ENCODE peak calls at places on chromosomes 12 and 14, in eight cellular contexts. X, Q, V, W, D, K, H and B are unnamed samples.

GRCh38 chr14:71242237-71242748 is 335.0 kb downstream of the PCNX1 start:
- DNase-seq in Q (no peak), W (peak; percentile 89), D (no peak), K (no peak), X (no peak), H (no peak), V (no peak), B (no peak)

GRCh38 chr12:80593766-80594165 is 113.7 kb upstream of the MYF6 start:
- DNase-seq in H (no peak), D (peak; percentile 45), X (no peak), W (peak; percentile 70), V (no peak), Q (no peak), K (no peak), B (peak; percentile 2)

GRCh38 chr14:59306775-59307174 is 118.3 kb downstream of the DAAM1 start:
- DNase-seq in V (peak; percentile 23), W (peak; percentile 72), D (peak; percentile 99), Q (no peak), X (no peak), K (no peak), H (no peak), B (peak; percentile 92)

GRCh38 chr12:124018526-124018925 is 45.5 kb downstream of the ZNF664 start:
- DNase-seq in W (no peak), D (no peak), X (no peak), Q (no peak), V (no peak), K (no peak), H (no peak), B (no peak)

GRCh38 chr14:77051101-77051500 is 22.6 kb upstream of the IRF2BPL start:
- DNase-seq in Q (no peak), X (no peak), H (no peak), V (no peak), D (no peak), K (no peak), W (peak; percentile 73), B (no peak)

GRCh38 chr12:120965534-120966091 is 12.7 kb upstream of the HNF1A start:
- DNase-seq in V (no peak), H (no peak), Q (no peak), W (no peak), X (no peak), D (peak; percentile 12), K (no peak), B (no peak)

GRCh38 chr12:120010661-120011230 is 21.7 kb downstream of the BICDL1 start:
- DNase-seq in W (no peak), V (no peak), K (no peak), D (no peak), H (no peak), Q (no peak), X (no peak), B (no peak)

GRCh38 chr14:96268426-96269358 is 12.7 kb downstream of the BDKRB1 start:
- DNase-seq in W (peak; percentile 99), D (peak; percentile 81), Q (no peak), V (peak; percentile 93), K (no peak), X (no peak), H (no peak), B (peak; percentile 99)

GRCh38 chr12:98635657-98636323 is 8.8 kb downstream of the IKBIP start:
- DNase-seq in H (peak; percentile 39), W (peak; percentile 56), V (peak; percentile 40), X (peak; percentile 44), D (peak; percentile 90), Q (no peak), K (no peak), B (peak; percentile 79)

GRCh38 chr14:50943943-50944646 is at the start of gene PYGL:
- DNase-seq in D (peak; percentile 88), Q (peak; percentile 72), K (no peak), X (no peak), W (peak; percentile 88), H (peak; percentile 43), V (no peak), B (peak; percentile 75)

GRCh38 chr14:49505026-49505766 is 81.0 kb downstream of the RPS29 start:
- DNase-seq in D (peak; percentile 97), H (peak; percentile 18), Q (no peak), V (peak; percentile 83), W (no peak), X (no peak), K (peak; percentile 35), B (peak; percentile 85)

GRCh38 chr12:108587826-108588225 is 10.1 kb downstream of the TMEM119 start:
- DNase-seq in V (no peak), K (no peak), Q (no peak), X (no peak), D (no peak), W (no peak), H (no peak), B (no peak)

GRCh38 chr12:108592033-108592909 is 5.6 kb downstream of the TMEM119 start:
- DNase-seq in W (no peak), D (no peak), Q (no peak), V (no peak), H (no peak), K (no peak), X (no peak), B (no peak)

GRCh38 chr12:108589028-108589839 is 8.7 kb downstream of the TMEM119 start:
- DNase-seq in K (no peak), D (no peak), W (peak; percentile 67), X (no peak), V (no peak), H (no peak), Q (no peak), B (no peak)

GRCh38 chr12:108591267-108591980 is 6.5 kb downstream of the TMEM119 start:
- DNase-seq in K (no peak), Q (no peak), D (no peak), V (no peak), W (no peak), X (no peak), H (no peak), B (no peak)

DNA sequence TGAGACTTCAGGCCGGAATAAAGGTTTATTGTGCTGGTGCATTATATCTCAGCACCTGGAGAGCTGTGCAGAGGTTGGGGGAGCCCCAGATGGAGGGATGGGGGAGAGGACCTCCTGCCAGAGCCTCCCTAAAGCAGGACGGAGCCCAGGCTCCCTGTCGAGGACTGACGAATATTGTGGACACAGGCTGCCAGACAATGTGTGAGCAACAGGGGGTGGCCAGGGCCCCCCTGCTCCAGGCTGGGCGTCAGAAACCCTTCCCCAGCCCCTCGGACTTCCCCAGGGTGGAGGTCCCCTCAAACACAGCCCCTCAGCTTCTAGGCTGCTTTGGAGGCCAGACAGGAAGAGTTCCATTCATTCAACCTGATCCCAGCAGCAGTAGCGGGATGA is 8.0 kb downstream of the TMEM119 start:
- DNase-seq in H (no peak), Q (no peak), X (no peak), D (no peak), V (no peak), W (no peak), K (no peak), B (no peak)
- H3K9ac ChIP-seq in H (no peak overlapping the region), Q (no peak overlapping the region), X (no peak overlapping the region), D (no peak overlapping the region), V (no peak overlapping the region), W (no peak overlapping the region), K (no peak overlapping the region), B (no peak overlapping the region)

DNA sequence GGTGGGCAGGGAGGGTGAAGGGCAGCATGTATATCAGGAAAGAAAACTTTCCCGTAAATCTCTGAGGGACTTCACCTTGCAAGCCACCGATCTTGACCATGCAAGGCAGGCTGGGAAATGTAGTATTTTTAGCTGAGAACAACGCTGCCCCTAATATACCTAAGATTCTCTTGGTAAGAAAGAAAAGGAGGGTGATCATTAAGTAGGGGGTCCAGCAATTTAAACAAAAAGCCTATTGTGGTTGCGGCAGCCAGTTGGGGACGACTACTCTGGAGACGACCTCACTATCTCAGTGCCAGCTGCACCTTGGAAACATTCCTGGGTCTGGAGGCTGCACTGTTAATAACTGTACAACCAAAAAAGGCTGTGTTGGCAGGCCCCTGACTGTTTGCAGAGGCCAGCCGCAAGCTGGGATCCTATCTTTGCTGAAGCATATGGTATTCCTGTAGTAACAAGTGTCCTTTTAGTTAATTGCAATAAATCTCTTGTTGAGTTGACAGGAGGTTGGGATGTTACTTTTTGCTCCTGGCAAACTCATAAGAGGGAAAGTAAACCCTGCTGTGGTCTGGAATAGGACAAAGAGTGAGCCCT is 6.4 kb downstream of the APOLD1 start:
- DNase-seq in V (no peak), K (no peak), D (no peak), H (no peak), Q (no peak), W (peak; percentile 48), X (no peak), B (no peak)
- H3K4me2 ChIP-seq in V (peak overlapping the region; percentile 73), K (no peak overlapping the region), D (no peak overlapping the region), H (peak overlapping the region; percentile 6), Q (peak overlapping the region; percentile 17), W (peak overlapping the region; percentile 45), X (no peak overlapping the region), B (peak overlapping the region; percentile 54)

DNA sequence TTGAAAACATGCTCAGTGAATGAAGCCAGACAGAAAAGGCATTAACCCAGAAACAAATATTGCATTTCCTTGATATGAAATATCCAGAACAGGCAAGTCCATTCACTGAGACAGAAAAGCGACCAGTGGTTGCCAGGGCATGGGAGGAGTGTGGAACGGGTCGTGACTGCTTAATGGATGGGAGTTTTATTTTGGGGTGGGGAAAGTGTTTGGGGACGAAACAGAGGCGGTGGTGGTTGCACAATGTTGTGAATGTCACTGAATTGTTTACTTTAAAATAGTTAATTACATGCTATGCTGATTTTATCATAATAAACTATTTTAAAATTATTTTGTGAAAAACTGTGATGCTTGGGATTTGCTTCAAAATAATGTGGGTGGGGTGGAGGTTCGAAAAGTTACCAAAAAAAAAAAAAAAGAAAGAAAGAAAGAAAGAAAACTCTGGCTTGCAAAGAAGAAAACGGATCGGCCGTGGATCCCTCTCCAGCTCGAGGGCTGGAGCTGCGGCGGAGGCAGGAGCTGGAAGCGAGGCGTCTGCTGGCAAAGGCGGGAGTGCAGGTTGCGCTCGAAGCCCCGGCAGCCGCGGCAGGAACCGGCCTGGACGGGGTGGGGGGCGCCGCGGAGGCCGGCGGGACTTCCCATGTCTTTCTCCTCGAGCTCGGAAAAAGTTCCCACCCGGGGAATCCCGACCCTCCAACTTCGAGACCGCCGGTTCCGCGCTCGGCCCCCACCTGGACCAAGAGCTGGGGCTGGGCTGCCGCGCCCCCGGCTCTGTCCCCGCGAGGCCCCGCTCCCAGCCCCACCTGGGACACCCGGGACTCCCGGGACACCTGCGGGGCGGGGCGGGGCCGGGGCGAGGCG is 524 bp upstream of the P2RX2 start:
- DNase-seq in X (no peak), K (no peak), Q (no peak), D (no peak), H (no peak), W (no peak), V (no peak), B (no peak)
- TF ChIP-seq EZH2 in X (no peak), K (no peak), Q (no peak), D (peak; percentile 75), H (no peak), W (peak; percentile 98), V (peak; percentile 89), B (peak; percentile 50)

GRCh38 chr12:131701705-131702572 is 9.0 kb upstream of the SFSWAP start:
- DNase-seq in K (no peak), V (no peak), W (no peak), Q (no peak), D (no peak), X (no peak), H (no peak), B (no peak)

GRCh38 chr12:131704509-131704908 is 6.4 kb upstream of the SFSWAP start:
- DNase-seq in D (no peak), X (no peak), K (no peak), V (no peak), Q (no peak), H (no peak), W (no peak), B (no peak)

GRCh38 chr12:131700271-131700670 is 10.6 kb upstream of the SFSWAP start:
- DNase-seq in Q (no peak), V (no peak), X (no peak), K (no peak), H (no peak), W (no peak), D (no peak), B (no peak)

GRCh38 chr12:131703161-131703560 is 7.7 kb upstream of the SFSWAP start:
- DNase-seq in H (no peak), K (no peak), Q (no peak), W (no peak), V (no peak), D (no peak), X (no peak), B (no peak)

GRCh38 chr12:131702573-131702877 is 8.4 kb upstream of the SFSWAP start:
- DNase-seq in K (no peak), V (no peak), D (no peak), Q (no peak), W (no peak), X (no peak), H (no peak), B (no peak)
- H3K9ac ChIP-seq in K (no peak overlapping the region), V (no peak overlapping the region), D (no peak overlapping the region), Q (no peak overlapping the region), W (no peak overlapping the region), X (no peak overlapping the region), H (no peak overlapping the region), B (no peak overlapping the region)